ENCODE peak calls at places on chromosomes 12 and 14, in five cellular contexts. I, A, X, O and G are unnamed samples.

GRCh38 chr12:125262866-125263265 is 197.6 kb downstream of the AACS start:
- DNase-seq in I (no peak), A (no peak), X (no peak), O (peak), G (no peak)

GRCh38 chr14:77204457-77204796 is 22.8 kb downstream of the TMEM63C start:
- DNase-seq in I (peak), A (no peak), X (no peak), O (no peak), G (peak)

GRCh38 chr12:94707892-94708291 is 57.5 kb upstream of the TMCC3 start:
- DNase-seq in I (no peak), A (no peak), X (no peak), O (no peak), G (no peak)

GRCh38 chr14:91963465-91963864 is 16.0 kb upstream of the FBLN5 start:
- DNase-seq in I (no peak), A (no peak), X (no peak), O (no peak), G (no peak)

GRCh38 chr12:98724384-98725155 is 79.5 kb downstream of the APAF1 start:
- DNase-seq in I (no peak), A (no peak), X (no peak), O (no peak), G (no peak)

GRCh38 chr12:132408001-132408400 is 78.6 kb upstream of the GALNT9 start:
- DNase-seq in I (no peak), A (no peak), X (no peak), O (no peak), G (no peak)

GRCh38 chr12:10716704-10717315 is 6.3 kb downstream of the YBX3 start:
- DNase-seq in I (no peak), A (no peak), X (no peak), O (peak), G (no peak)

GRCh38 chr14:99968156-99968920 is 96.9 kb upstream of the EVL start:
- DNase-seq in I (no peak), A (no peak), X (no peak), O (no peak), G (no peak)

GRCh38 chr14:90726656-90727055 is 89.6 kb downstream of the TTC7B start:
- DNase-seq in I (no peak), A (no peak), X (no peak), O (peak), G (no peak)

GRCh38 chr14:104602315-104602932 is 2.1 kb downstream of the TMEM179 start:
- DNase-seq in I (no peak), A (no peak), X (no peak), O (no peak), G (no peak)

GRCh38 chr14:61678966-61679365 is 16.3 kb upstream of the HIF1A start:
- DNase-seq in I (no peak), A (no peak), X (no peak), O (peak), G (no peak)

GRCh38 chr12:50557421-50557820 is 52.6 kb downstream of the DIP2B start:
- DNase-seq in I (no peak), A (no peak), X (no peak), O (no peak), G (no peak)

GRCh38 chr12:42588981-42589464 is 523 bp downstream of the PRICKLE1 start:
- DNase-seq in I (no peak), A (no peak), X (no peak), O (peak), G (no peak)

GRCh38 chr12:49092086-49092815 is 2.4 kb downstream of the DHH start:
- DNase-seq in I (no peak), A (peak), X (no peak), O (peak), G (no peak)

GRCh38 chr14:104723651-104724406 is at the start of gene ADSS1:
- DNase-seq in I (no peak), A (peak), X (peak), O (peak), G (no peak)

GRCh38 chr12:127664901-127665300 is 602.1 kb upstream of the TMEM132C start:
- DNase-seq in I (no peak), A (no peak), X (no peak), O (no peak), G (no peak)

GRCh38 chr12:116539361-116539771 is 19.8 kb upstream of the MAP1LC3B2 start:
- DNase-seq in I (no peak), A (no peak), X (no peak), O (peak), G (no peak)

GRCh38 chr12:124326899-124327298 is 32.0 kb downstream of the RFLNA start:
- DNase-seq in I (no peak), A (no peak), X (no peak), O (no peak), G (no peak)

GRCh38 chr12:6839482-6840201 is 1.1 kb upstream of the GNB3 start:
- DNase-seq in I (no peak), A (no peak), X (no peak), O (peak), G (peak)